ENCODE peak calls at places on chromosomes 7 and 10, in five cellular contexts. One of them, this sample, is unnamed.

GRCh38 chr7:40199076-40199802 is 64.4 kb downstream of the SUGCT start:
- DNase-seq in HuH-7.5: no peak
- DNase-seq in tibial artery: no peak
- DNase-seq in H4: peak
- DNase-seq in activated CD8-positive, alpha-beta T cell treated with anti-CD3 and anti-CD28 coated beads, Interleukin-2, amount 10 ng/mL, durations not matched to agents 7 days and 5 days: no peak
- DNase-seq in this sample: peak

GRCh38 chr10:101485681-101486554 is 102.1 kb downstream of the POLL start:
- DNase-seq in tibial artery: no peak
- DNase-seq in HuH-7.5: no peak
- DNase-seq in H4: no peak
- DNase-seq in activated CD8-positive, alpha-beta T cell treated with anti-CD3 and anti-CD28 coated beads, Interleukin-2, amount 10 ng/mL, durations not matched to agents 7 days and 5 days: no peak
- DNase-seq in this sample: peak

GRCh38 chr10:124001391-124002260 is 91.8 kb downstream of the CHST15 start:
- DNase-seq in H4: no peak
- DNase-seq in tibial artery: peak
- DNase-seq in HuH-7.5: no peak
- DNase-seq in activated CD8-positive, alpha-beta T cell treated with anti-CD3 and anti-CD28 coated beads, Interleukin-2, amount 10 ng/mL, durations not matched to agents 7 days and 5 days: no peak
- DNase-seq in this sample: peak

GRCh38 chr10:110576220-110576619 is 8.7 kb downstream of the SMC3 start:
- DNase-seq in tibial artery: no peak
- DNase-seq in activated CD8-positive, alpha-beta T cell treated with anti-CD3 and anti-CD28 coated beads, Interleukin-2, amount 10 ng/mL, durations not matched to agents 7 days and 5 days: no peak
- DNase-seq in H4: no peak
- DNase-seq in HuH-7.5: no peak
- DNase-seq in this sample: no peak

GRCh38 chr10:94066411-94066810 is 72.7 kb downstream of the PLCE1 start:
- DNase-seq in tibial artery: no peak
- DNase-seq in HuH-7.5: no peak
- DNase-seq in activated CD8-positive, alpha-beta T cell treated with anti-CD3 and anti-CD28 coated beads, Interleukin-2, amount 10 ng/mL, durations not matched to agents 7 days and 5 days: no peak
- DNase-seq in H4: no peak
- DNase-seq in this sample: no peak

GRCh38 chr7:21429021-21429420 is 1.1 kb downstream of the SP4 start:
- DNase-seq in H4: no peak
- DNase-seq in HuH-7.5: no peak
- DNase-seq in tibial artery: no peak
- DNase-seq in activated CD8-positive, alpha-beta T cell treated with anti-CD3 and anti-CD28 coated beads, Interleukin-2, amount 10 ng/mL, durations not matched to agents 7 days and 5 days: no peak
- DNase-seq in this sample: no peak

GRCh38 chr7:142579946-142580345 is 169.3 kb upstream of the PRSS1 start:
- DNase-seq in H4: no peak
- DNase-seq in HuH-7.5: no peak
- DNase-seq in tibial artery: no peak
- DNase-seq in activated CD8-positive, alpha-beta T cell treated with anti-CD3 and anti-CD28 coated beads, Interleukin-2, amount 10 ng/mL, durations not matched to agents 7 days and 5 days: no peak
- DNase-seq in this sample: no peak

GRCh38 chr7:148303295-148304013 is 287.1 kb upstream of the C7orf33 start:
- DNase-seq in HuH-7.5: no peak
- DNase-seq in activated CD8-positive, alpha-beta T cell treated with anti-CD3 and anti-CD28 coated beads, Interleukin-2, amount 10 ng/mL, durations not matched to agents 7 days and 5 days: no peak
- DNase-seq in H4: peak
- DNase-seq in tibial artery: peak
- DNase-seq in this sample: peak